ENCODE peak calls at places on chromosomes 13 and 19, in five cellular contexts. H is mucosa of descending colon, N is GOT3, I is NB4, J is ovary. S is an unnamed sample.

GRCh38 chr19:16519230-16519687 is 23.0 kb downstream of the CHERP start:
- DNase-seq in H (no peak), N (no peak), I (no peak), J (no peak), S (no peak)

GRCh38 chr19:2215281-2215751 is 20.8 kb downstream of the PLEKHJ1 start:
- DNase-seq in H (no peak), N (no peak), I (no peak), J (no peak), S (no peak)

GRCh38 chr13:42086582-42086981 is 38.1 kb downstream of the DGKH start:
- DNase-seq in H (no peak), N (no peak), I (no peak), J (no peak), S (no peak)

GRCh38 chr13:68076046-68076445 is 845.9 kb upstream of the PCDH9 start:
- DNase-seq in H (no peak), N (no peak), I (no peak), J (no peak), S (no peak)

GRCh38 chr19:33778089-33778791 is 18.4 kb upstream of the KCTD15 start:
- DNase-seq in H (peak; percentile 88), N (peak; percentile 57), I (peak; percentile 68), J (peak; percentile 72), S (peak; percentile 54)

GRCh38 chr13:96214804-96215445 is 125.0 kb downstream of the HS6ST3 start:
- DNase-seq in H (no peak), N (no peak), I (peak; percentile 16), J (no peak), S (no peak)

GRCh38 chr13:40271511-40271910 is 394.9 kb downstream of the FOXO1 start:
- DNase-seq in H (peak; percentile 6), N (no peak), I (no peak), J (no peak), S (no peak)

GRCh38 chr13:110108348-110109139 is 198.4 kb downstream of the COL4A1 start:
- DNase-seq in H (peak; percentile 47), N (peak; percentile 57), I (peak; percentile 91), J (peak; percentile 66), S (peak; percentile 95)

GRCh38 chr19:19207637-19208582 is 3.8 kb upstream of the NCAN start:
- DNase-seq in H (peak; percentile 28), N (no peak), I (no peak), J (no peak), S (no peak)

GRCh38 chr19:31693131-31693700 is 344.0 kb upstream of the TSHZ3 start:
- DNase-seq in H (no peak), N (no peak), I (no peak), J (no peak), S (no peak)

GRCh38 chr19:10118960-10119359 is 739 bp downstream of the EIF3G start:
- DNase-seq in H (no peak), N (no peak), I (no peak), J (no peak), S (peak; percentile 53)

GRCh38 chr19:44640518-44640917 is 3.2 kb upstream of the PVR start:
- DNase-seq in H (no peak), N (no peak), I (no peak), J (no peak), S (peak; percentile 63)

GRCh38 chr19:36573948-36574726 is 1.0 kb upstream of the ZNF529 start:
- DNase-seq in H (peak; percentile 16), N (no peak), I (no peak), J (no peak), S (peak; percentile 56)

GRCh38 chr13:71618154-71618553 is 248.8 kb downstream of the DACH1 start:
- DNase-seq in H (no peak), N (no peak), I (no peak), J (no peak), S (no peak)

GRCh38 chr13:50650936-50651638 is 192.4 kb downstream of the DLEU7 start:
- DNase-seq in H (no peak), N (no peak), I (no peak), J (no peak), S (peak; percentile 33)

GRCh38 chr19:28961772-28962500 is 251.0 kb downstream of the UQCRFS1 start:
- DNase-seq in H (no peak), N (no peak), I (no peak), J (no peak), S (no peak)

GRCh38 chr13:92838786-92839185 is 387.8 kb upstream of the GPC6 start:
- DNase-seq in H (no peak), N (no peak), I (no peak), J (no peak), S (peak; percentile 88)

GRCh38 chr19:38060346-38060745 is 153.3 kb downstream of the SIPA1L3 start:
- DNase-seq in H (no peak), N (no peak), I (no peak), J (no peak), S (no peak)

GRCh38 chr13:94641432-94641941 is 39.8 kb downstream of the GPR180 start:
- DNase-seq in H (no peak), N (no peak), I (no peak), J (no peak), S (peak; percentile 59)

GRCh38 chr13:37918116-37919100 is 48.8 kb upstream of the TRPC4 start:
- DNase-seq in H (no peak), N (no peak), I (no peak), J (no peak), S (peak; percentile 3)